ENCODE peak calls at places on chromosomes 6 and 20, in four cellular contexts. One of them, this sample, is unnamed.

GRCh38 chr20:58719258-58719657 is 26.7 kb downstream of the NPEPL1 start:
- DNase-seq in HepG2: no peak
- DNase-seq in GM12878: no peak
- DNase-seq in K562: no peak
- DNase-seq in this sample: no peak

GRCh38 chr20:51221791-51222408 is 199.0 kb upstream of the KCNG1 start:
- DNase-seq in HepG2: no peak
- DNase-seq in K562: peak
- DNase-seq in GM12878: no peak
- DNase-seq in this sample: peak

GRCh38 chr20:371755-372542 is 8.6 kb upstream of the TRIB3 start:
- DNase-seq in GM12878: no peak
- DNase-seq in K562: peak
- DNase-seq in HepG2: peak
- DNase-seq in this sample: no peak

GRCh38 chr20:58721951-58722371 is 29.4 kb downstream of the NPEPL1 start:
- DNase-seq in GM12878: no peak
- DNase-seq in HepG2: no peak
- DNase-seq in K562: no peak
- DNase-seq in this sample: no peak

GRCh38 chr6:49784272-49784671 is 2.8 kb downstream of the PGK2 start:
- DNase-seq in GM12878: no peak
- DNase-seq in HepG2: no peak
- DNase-seq in K562: no peak
- DNase-seq in this sample: no peak

GRCh38 chr6:13573669-13574110 is 711 bp upstream of the SIRT5 start:
- DNase-seq in GM12878: no peak
- DNase-seq in K562: peak
- DNase-seq in HepG2: peak
- DNase-seq in this sample: peak

GRCh38 chr20:21609221-21609620 is 95.4 kb upstream of the NKX2-2 start:
- DNase-seq in GM12878: no peak
- DNase-seq in K562: no peak
- DNase-seq in HepG2: peak
- DNase-seq in this sample: no peak

GRCh38 chr20:40982415-40983145 is 46.0 kb upstream of the TOP1 start:
- DNase-seq in K562: no peak
- DNase-seq in GM12878: no peak
- DNase-seq in HepG2: no peak
- DNase-seq in this sample: no peak

GRCh38 chr20:59207742-59208357 is 44.2 kb downstream of the ZNF831 start:
- DNase-seq in GM12878: peak
- DNase-seq in HepG2: peak
- DNase-seq in K562: peak
- DNase-seq in this sample: peak

GRCh38 chr6:140921366-140922226 is 1211.1 kb upstream of the GJE1 start:
- DNase-seq in K562: peak
- DNase-seq in HepG2: peak
- DNase-seq in GM12878: no peak
- DNase-seq in this sample: peak

GRCh38 chr6:89045585-89045984 is 35.0 kb upstream of the PNRC1 start:
- DNase-seq in GM12878: no peak
- DNase-seq in K562: no peak
- DNase-seq in HepG2: no peak
- DNase-seq in this sample: no peak

GRCh38 chr20:41181567-41181966 is 44.2 kb downstream of the PLCG1 start:
- DNase-seq in K562: no peak
- DNase-seq in GM12878: no peak
- DNase-seq in HepG2: no peak
- DNase-seq in this sample: no peak

GRCh38 chr6:68711386-68712000 is 76.4 kb downstream of the ADGRB3 start:
- DNase-seq in K562: no peak
- DNase-seq in HepG2: no peak
- DNase-seq in GM12878: no peak
- DNase-seq in this sample: no peak

GRCh38 chr6:21998539-21998938 is 298.3 kb downstream of the PRL start:
- DNase-seq in HepG2: no peak
- DNase-seq in K562: no peak
- DNase-seq in GM12878: no peak
- DNase-seq in this sample: no peak

GRCh38 chr6:69835414-69836179 is 30.8 kb upstream of the COL19A1 start:
- DNase-seq in GM12878: no peak
- DNase-seq in HepG2: peak
- DNase-seq in K562: peak
- DNase-seq in this sample: peak

GRCh38 chr6:163984446-163984936 is 570.0 kb downstream of the QKI start:
- DNase-seq in K562: no peak
- DNase-seq in GM12878: peak
- DNase-seq in HepG2: no peak
- DNase-seq in this sample: no peak

GRCh38 chr6:74273541-74273940 is 577.5 kb downstream of the CD109 start:
- DNase-seq in K562: no peak
- DNase-seq in GM12878: no peak
- DNase-seq in HepG2: no peak
- DNase-seq in this sample: no peak

GRCh38 chr6:93581371-93581770 is 162.0 kb upstream of the EPHA7 start:
- DNase-seq in K562: no peak
- DNase-seq in HepG2: no peak
- DNase-seq in GM12878: no peak
- DNase-seq in this sample: no peak

GRCh38 chr20:44224651-44225050 is 14.1 kb upstream of the OSER1 start:
- DNase-seq in GM12878: no peak
- DNase-seq in K562: no peak
- DNase-seq in HepG2: no peak
- DNase-seq in this sample: no peak

GRCh38 chr6:146041282-146041681 is 12.4 kb downstream of the GRM1 start:
- DNase-seq in HepG2: peak
- DNase-seq in K562: peak
- DNase-seq in GM12878: no peak
- DNase-seq in this sample: peak

GRCh38 chr20:45181639-45182038 is 6.9 kb downstream of the PI3 start:
- DNase-seq in GM12878: no peak
- DNase-seq in K562: no peak
- DNase-seq in HepG2: no peak
- DNase-seq in this sample: no peak

GRCh38 chr6:162140453-162140852 is 587.1 kb downstream of the PRKN start:
- DNase-seq in HepG2: no peak
- DNase-seq in GM12878: no peak
- DNase-seq in K562: no peak
- DNase-seq in this sample: no peak

GRCh38 chr6:53734473-53735299 is 60.1 kb upstream of the LRRC1 start:
- DNase-seq in GM12878: peak
- DNase-seq in K562: peak
- DNase-seq in HepG2: peak
- DNase-seq in this sample: peak

GRCh38 chr20:54063998-54064676 is 6.3 kb downstream of the BCAS1 start:
- DNase-seq in K562: no peak
- DNase-seq in GM12878: peak
- DNase-seq in HepG2: no peak
- DNase-seq in this sample: no peak

GRCh38 chr6:168909288-168909687 is 344.4 kb downstream of the THBS2 start:
- DNase-seq in K562: no peak
- DNase-seq in HepG2: no peak
- DNase-seq in GM12878: no peak
- DNase-seq in this sample: no peak

GRCh38 chr20:58306421-58307261 is 2.9 kb upstream of the RAB22A start:
- DNase-seq in K562: peak
- DNase-seq in GM12878: peak
- DNase-seq in HepG2: peak
- DNase-seq in this sample: no peak

GRCh38 chr20:64247312-64247627 is 8.3 kb upstream of the PCMTD2 start:
- DNase-seq in K562: no peak
- DNase-seq in HepG2: no peak
- DNase-seq in GM12878: no peak
- DNase-seq in this sample: no peak

GRCh38 chr20:64245746-64246595 is 9.6 kb upstream of the PCMTD2 start:
- DNase-seq in HepG2: no peak
- DNase-seq in GM12878: no peak
- DNase-seq in K562: no peak
- DNase-seq in this sample: no peak

GRCh38 chr20:64247970-64248841 is 7.3 kb upstream of the PCMTD2 start:
- DNase-seq in HepG2: no peak
- DNase-seq in K562: peak
- DNase-seq in GM12878: no peak
- DNase-seq in this sample: no peak

GRCh38 chr20:64244870-64245603 is 10.5 kb upstream of the PCMTD2 start:
- DNase-seq in GM12878: no peak
- DNase-seq in K562: no peak
- DNase-seq in HepG2: no peak
- DNase-seq in this sample: no peak

GRCh38 chr20:64246616-64247311 is 8.8 kb upstream of the PCMTD2 start:
- DNase-seq in K562: no peak
- DNase-seq in HepG2: no peak
- DNase-seq in GM12878: no peak
- DNase-seq in this sample: no peak
- TF ChIP-seq POLR2AphosphoS5 in K562: no peak
- TF ChIP-seq POLR2AphosphoS5 in HepG2: no peak
- TF ChIP-seq POLR2AphosphoS5 in GM12878: no peak
- TF ChIP-seq POLR2AphosphoS5 in this sample: no peak

DNA sequence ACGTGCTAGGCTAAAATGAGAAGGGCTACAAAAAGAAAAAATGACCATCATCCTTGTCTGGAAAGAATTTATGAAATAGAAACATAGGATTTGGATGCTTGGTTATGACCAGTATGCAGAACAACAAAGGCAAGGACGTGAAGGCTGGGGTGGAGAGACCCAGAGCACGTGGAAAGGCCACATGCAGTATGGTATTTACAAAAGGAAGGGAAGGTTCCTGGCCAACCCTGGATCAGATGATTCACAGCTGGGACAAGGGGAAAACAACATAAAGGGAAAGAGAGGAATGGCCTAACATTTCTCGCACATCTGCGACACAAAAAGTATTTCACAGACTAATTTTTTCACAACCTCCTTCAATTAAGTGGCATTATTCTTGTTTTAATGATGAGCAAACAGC is 8.2 kb downstream of the STX7 start:
- DNase-seq in K562: no peak
- DNase-seq in HepG2: no peak
- DNase-seq in GM12878: no peak
- DNase-seq in this sample: no peak
- TF ChIP-seq JUNB in K562: no peak
- TF ChIP-seq JUNB in HepG2: no peak
- TF ChIP-seq JUNB in GM12878: no peak
- TF ChIP-seq JUNB in this sample: no peak

DNA sequence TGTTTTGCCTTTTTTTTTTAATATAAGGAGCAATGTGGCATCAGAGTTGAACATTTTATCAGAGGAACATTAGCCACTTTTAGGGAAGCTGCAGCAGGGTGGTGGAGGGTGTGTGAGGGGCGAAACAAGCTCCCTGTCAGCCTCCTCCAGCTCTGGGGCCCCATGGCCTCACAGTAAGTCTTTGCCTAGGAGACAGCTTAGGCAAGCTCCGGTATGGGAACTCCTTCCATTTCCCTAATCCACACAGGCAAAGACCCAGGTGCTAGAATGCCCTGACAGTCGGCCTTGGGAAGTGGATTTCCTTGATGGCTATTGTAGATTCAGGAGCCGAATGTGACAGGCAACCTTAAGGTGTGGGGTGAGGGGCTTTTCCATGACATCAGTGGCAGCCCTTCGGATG is 862 bp downstream of the PRND start:
- DNase-seq in K562: no peak
- DNase-seq in GM12878: no peak
- DNase-seq in HepG2: no peak
- DNase-seq in this sample: no peak
- H3K4me2 ChIP-seq in K562: no peak
- H3K4me2 ChIP-seq in GM12878: no peak
- H3K4me2 ChIP-seq in HepG2: no peak
- H3K4me2 ChIP-seq in this sample: no peak

GRCh38 chr6:26170951-26171841 is 84.0 kb downstream of the HFE start:
- DNase-seq in HepG2: no peak
- DNase-seq in GM12878: no peak
- DNase-seq in K562: no peak
- DNase-seq in this sample: no peak

GRCh38 chr6:26173836-26174144 is 86.6 kb downstream of the HFE start:
- DNase-seq in GM12878: no peak
- DNase-seq in K562: peak
- DNase-seq in HepG2: no peak
- DNase-seq in this sample: no peak

GRCh38 chr6:26175033-26175427 is 87.8 kb downstream of the HFE start:
- DNase-seq in GM12878: no peak
- DNase-seq in K562: no peak
- DNase-seq in HepG2: no peak
- DNase-seq in this sample: no peak

GRCh38 chr6:26170181-26170580 is 83.0 kb downstream of the HFE start:
- DNase-seq in GM12878: no peak
- DNase-seq in HepG2: no peak
- DNase-seq in K562: no peak
- DNase-seq in this sample: no peak

DNA sequence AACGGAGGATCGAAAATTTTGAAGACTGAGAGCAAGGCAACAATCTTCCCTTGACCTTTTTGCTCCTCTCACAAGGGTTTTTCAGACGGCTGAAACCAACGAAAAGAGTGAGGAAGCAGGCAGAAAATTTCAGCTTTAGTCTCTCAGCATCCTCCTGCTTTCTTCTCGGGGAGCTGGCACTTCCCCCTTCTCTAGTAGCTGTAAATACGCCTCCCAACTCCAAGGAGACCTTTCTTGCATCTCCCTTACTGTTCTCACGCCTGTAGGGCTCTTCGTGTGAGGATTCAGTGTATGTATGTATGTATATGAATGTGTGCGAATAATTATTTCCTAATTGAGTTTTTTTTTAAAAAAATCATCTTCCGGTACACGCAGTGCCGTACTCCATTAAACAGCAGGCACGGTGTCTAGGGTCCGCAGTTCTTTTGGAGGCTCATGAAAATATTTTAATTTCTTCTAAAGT is 85.3 kb downstream of the HFE start:
- DNase-seq in K562: peak
- DNase-seq in GM12878: no peak
- DNase-seq in HepG2: no peak
- DNase-seq in this sample: peak
- TF ChIP-seq POLR2AphosphoS5 in K562: peak
- TF ChIP-seq POLR2AphosphoS5 in GM12878: peak
- TF ChIP-seq POLR2AphosphoS5 in HepG2: no peak
- TF ChIP-seq POLR2AphosphoS5 in this sample: no peak

This sample was measured in GM23338.